ENCODE peak calls at places on chromosomes 7 and 10, in nine cellular contexts. O, I, K, T, H, P, S, E and W are unnamed samples.

GRCh38 chr7:23276381-23276780 is 22.8 kb upstream of the MALSU1 start:
- DNase-seq in S (no peak), T (no peak), K (no peak), P (no peak), O (no peak), E (no peak), I (no peak), H (no peak), W (no peak)

GRCh38 chr7:138979988-138980574 is 1.1 kb downstream of the KIAA1549 start:
- DNase-seq in S (peak), K (no peak), P (no peak), H (no peak), O (no peak), I (no peak), T (no peak), E (no peak), W (no peak)

GRCh38 chr7:101696-102376 is 90.5 kb upstream of the FAM20C start:
- DNase-seq in I (peak), P (peak), K (no peak), S (no peak), E (peak), O (no peak), T (no peak), H (peak), W (no peak)

GRCh38 chr10:86601956-86602592 is 52.3 kb upstream of the OPN4 start:
- DNase-seq in S (no peak), K (no peak), T (peak), I (no peak), P (no peak), H (no peak), E (no peak), O (no peak), W (no peak)

GRCh38 chr7:150756858-150757257 is 19.6 kb downstream of the GIMAP5 start:
- DNase-seq in T (no peak), K (no peak), E (no peak), P (no peak), I (no peak), H (no peak), S (peak), O (no peak), W (no peak)

GRCh38 chr10:5615263-5615820 is 51.1 kb downstream of the ASB13 start:
- DNase-seq in E (no peak), H (no peak), O (no peak), I (no peak), K (no peak), P (no peak), S (no peak), T (no peak), W (no peak)

GRCh38 chr7:30028749-30029635 is 780 bp downstream of the PLEKHA8 start:
- DNase-seq in O (no peak), E (peak), I (peak), S (peak), H (no peak), T (peak), K (no peak), P (no peak), W (peak)

GRCh38 chr7:98286093-98286525 is 4.6 kb downstream of the BRI3 start:
- DNase-seq in P (peak), T (peak), H (no peak), O (peak), S (no peak), I (peak), E (no peak), K (no peak), W (no peak)

GRCh38 chr7:38675500-38676106 is 44.4 kb upstream of the AMPH start:
- DNase-seq in K (no peak), S (peak), E (no peak), I (no peak), P (no peak), H (no peak), T (no peak), O (no peak), W (no peak)

GRCh38 chr10:58967551-58968418 is 208.7 kb upstream of the PHYHIPL start:
- DNase-seq in O (no peak), K (no peak), P (peak), E (peak), H (no peak), I (no peak), T (no peak), S (peak), W (peak)
- TF ChIP-seq CTCF in O (no peak), K (no peak), P (no peak), E (no peak), H (no peak), I (no peak), T (no peak), S (no peak), W (no peak)

DNA sequence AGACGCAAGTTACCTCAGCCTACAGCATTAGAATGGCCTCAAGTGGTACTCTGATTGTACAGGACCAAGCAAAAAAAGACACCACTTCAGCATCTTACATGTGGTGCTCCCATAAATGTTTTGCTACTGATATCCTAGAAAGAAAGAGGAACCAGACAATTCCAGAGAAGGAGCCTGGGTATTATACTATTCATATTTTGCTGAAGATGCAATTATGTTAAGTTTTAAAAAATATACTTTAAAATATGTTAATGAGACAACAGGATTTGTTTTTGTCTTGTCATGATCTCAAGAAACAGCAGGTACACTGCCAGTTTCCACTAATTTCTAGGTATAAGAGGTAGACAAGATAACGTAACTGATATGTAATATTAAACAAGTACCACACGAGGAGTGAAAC is 92.6 kb downstream of the JMJD1C start:
- DNase-seq in E (no peak), O (no peak), I (no peak), S (no peak), K (no peak), H (no peak), P (no peak), T (no peak), W (no peak)
- H3K4me3 ChIP-seq in E (no peak), O (no peak), I (no peak), S (no peak), K (no peak), H (no peak), P (no peak), T (no peak), W (no peak)

GRCh38 chr10:119352042-119352441 is 144.7 kb downstream of the GRK5 start:
- DNase-seq in O (no peak), S (no peak), I (no peak), K (no peak), H (no peak), E (no peak), P (no peak), T (no peak), W (no peak)
- TF ChIP-seq CTCF in O (no peak), S (no peak), I (no peak), K (no peak), H (no peak), E (no peak), P (no peak), T (no peak), W (peak)

DNA sequence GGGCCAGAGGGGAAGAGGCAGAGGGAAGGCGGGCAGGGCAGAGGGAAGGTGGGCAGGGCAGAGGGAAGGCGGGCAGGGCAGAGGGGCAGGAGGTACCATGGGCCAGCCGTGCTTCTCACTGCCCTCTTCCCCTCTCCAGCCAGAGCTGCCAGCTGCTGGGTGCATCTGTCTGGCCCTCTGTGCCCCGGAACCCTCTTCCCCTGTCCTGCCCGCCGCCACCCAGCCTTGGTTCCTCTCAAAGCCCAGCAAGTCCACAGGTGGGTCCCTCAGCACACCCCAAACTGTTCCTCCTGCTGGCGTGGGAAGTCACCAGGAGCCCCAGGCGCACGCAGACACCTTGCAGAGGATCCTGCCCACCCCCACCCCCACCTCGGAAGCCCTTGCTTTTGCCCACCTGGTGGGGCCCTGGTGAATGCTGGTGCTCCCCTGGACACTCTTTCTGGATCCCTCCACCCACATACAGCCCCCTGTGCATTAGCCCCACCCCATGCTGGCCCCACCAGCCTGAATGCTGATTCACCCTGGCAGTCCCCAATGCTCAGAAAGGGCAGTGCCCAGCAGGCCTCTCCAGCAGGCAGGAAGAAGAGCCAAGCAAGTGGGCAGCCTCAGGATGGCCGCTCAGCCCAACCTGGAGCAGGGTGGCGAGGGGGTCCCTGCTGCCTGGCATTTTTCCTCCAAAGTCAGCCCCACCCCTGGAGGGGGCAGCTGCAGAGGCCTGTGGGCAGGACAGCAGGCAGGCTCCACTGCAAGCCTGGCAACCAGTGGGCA is 1.9 kb upstream of the PWWP2B start:
- DNase-seq in T (no peak), K (no peak), E (no peak), H (no peak), S (no peak), I (no peak), O (no peak), P (no peak), W (no peak)
- H3K4me3 ChIP-seq in T (no peak), K (no peak), E (peak), H (peak), S (no peak), I (no peak), O (peak), P (peak), W (no peak)

GRCh38 chr7:144786079-144786478 is 49.8 kb downstream of the TPK1 start:
- DNase-seq in K (no peak), S (no peak), P (no peak), H (no peak), E (no peak), O (no peak), I (no peak), T (no peak), W (no peak)

GRCh38 chr7:144787127-144787526 is 48.7 kb downstream of the TPK1 start:
- DNase-seq in K (no peak), T (no peak), O (no peak), I (no peak), S (peak), E (no peak), P (no peak), H (no peak), W (peak)

GRCh38 chr7:144785491-144785890 is 50.4 kb downstream of the TPK1 start:
- DNase-seq in S (no peak), P (no peak), E (no peak), T (no peak), H (no peak), O (no peak), K (no peak), I (no peak), W (no peak)

GRCh38 chr7:144784943-144785342 is 50.9 kb downstream of the TPK1 start:
- DNase-seq in H (no peak), E (no peak), I (no peak), P (no peak), S (no peak), O (no peak), K (no peak), T (peak), W (no peak)

GRCh38 chr7:144786522-144786921 is 49.3 kb downstream of the TPK1 start:
- DNase-seq in P (no peak), K (no peak), O (no peak), H (no peak), I (no peak), S (peak), E (no peak), T (no peak), W (no peak)
- TF ChIP-seq CTCF in P (no peak), K (no peak), O (no peak), H (no peak), I (no peak), S (peak), E (no peak), T (no peak), W (peak)

DNA sequence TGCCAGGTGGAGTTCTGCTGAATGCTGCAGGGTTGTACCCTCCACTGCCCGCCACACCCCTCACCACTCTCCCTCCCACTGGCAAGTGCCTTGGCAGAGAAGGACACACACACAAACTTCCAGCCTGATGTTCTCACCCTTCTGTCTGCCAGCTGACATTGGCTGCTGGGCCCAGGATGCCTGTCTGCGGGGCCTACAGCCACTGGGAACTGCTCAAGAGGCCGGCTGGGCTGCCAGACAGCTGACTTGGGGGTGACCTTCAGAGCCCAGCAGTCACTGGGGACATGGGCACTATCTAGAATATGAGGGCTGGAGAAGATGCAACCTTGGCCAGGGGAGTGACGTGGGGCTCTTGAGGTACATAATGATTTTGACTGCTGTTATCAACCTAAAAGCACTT is 157.1 kb downstream of the SH3PXD2A start:
- DNase-seq in E (no peak), I (no peak), S (no peak), K (no peak), H (no peak), T (no peak), O (no peak), P (no peak), W (no peak)
- H3K4me3 ChIP-seq in E (no peak), I (no peak), S (no peak), K (no peak), H (no peak), T (no peak), O (no peak), P (no peak), W (no peak)

GRCh38 chr10:71952745-71953144 is 11.4 kb upstream of the CHST3 start:
- DNase-seq in E (no peak), P (no peak), O (no peak), S (no peak), K (no peak), T (no peak), I (no peak), H (no peak), W (no peak)

GRCh38 chr10:71962915-71963314 is 1.3 kb upstream of the CHST3 start:
- DNase-seq in P (no peak), T (no peak), H (no peak), O (no peak), E (no peak), I (no peak), K (no peak), S (peak), W (no peak)

GRCh38 chr10:71961831-71962230 is 2.4 kb upstream of the CHST3 start:
- DNase-seq in P (no peak), K (no peak), I (no peak), H (no peak), O (no peak), E (no peak), S (no peak), T (no peak), W (no peak)

GRCh38 chr10:71959526-71959925 is 4.7 kb upstream of the CHST3 start:
- DNase-seq in O (no peak), S (no peak), I (no peak), P (no peak), H (no peak), K (no peak), T (no peak), E (no peak), W (no peak)

GRCh38 chr10:71957546-71958275 is 6.5 kb upstream of the CHST3 start:
- DNase-seq in K (no peak), T (no peak), P (no peak), O (no peak), E (no peak), H (no peak), S (no peak), I (no peak), W (no peak)
- TF ChIP-seq CTCF in K (no peak), T (no peak), P (no peak), O (no peak), E (no peak), H (no peak), S (peak), I (peak), W (no peak)

GRCh38 chr10:102408728-102409603 is 9.6 kb downstream of the PSD start:
- DNase-seq in H (no peak), S (peak), K (peak), I (no peak), O (peak), E (no peak), T (no peak), P (no peak), W (no peak)

GRCh38 chr10:102407641-102407943 is 11.0 kb downstream of the PSD start:
- DNase-seq in H (no peak), S (no peak), T (no peak), I (no peak), P (no peak), O (no peak), K (no peak), E (no peak), W (no peak)

GRCh38 chr10:102410427-102411073 is 8.0 kb downstream of the PSD start:
- DNase-seq in S (peak), T (no peak), E (no peak), O (peak), P (no peak), H (no peak), K (no peak), I (no peak), W (no peak)

GRCh38 chr10:102409604-102410426 is 8.8 kb downstream of the PSD start:
- DNase-seq in P (no peak), E (no peak), I (no peak), K (no peak), S (peak), O (peak), T (no peak), H (no peak), W (no peak)

DNA sequence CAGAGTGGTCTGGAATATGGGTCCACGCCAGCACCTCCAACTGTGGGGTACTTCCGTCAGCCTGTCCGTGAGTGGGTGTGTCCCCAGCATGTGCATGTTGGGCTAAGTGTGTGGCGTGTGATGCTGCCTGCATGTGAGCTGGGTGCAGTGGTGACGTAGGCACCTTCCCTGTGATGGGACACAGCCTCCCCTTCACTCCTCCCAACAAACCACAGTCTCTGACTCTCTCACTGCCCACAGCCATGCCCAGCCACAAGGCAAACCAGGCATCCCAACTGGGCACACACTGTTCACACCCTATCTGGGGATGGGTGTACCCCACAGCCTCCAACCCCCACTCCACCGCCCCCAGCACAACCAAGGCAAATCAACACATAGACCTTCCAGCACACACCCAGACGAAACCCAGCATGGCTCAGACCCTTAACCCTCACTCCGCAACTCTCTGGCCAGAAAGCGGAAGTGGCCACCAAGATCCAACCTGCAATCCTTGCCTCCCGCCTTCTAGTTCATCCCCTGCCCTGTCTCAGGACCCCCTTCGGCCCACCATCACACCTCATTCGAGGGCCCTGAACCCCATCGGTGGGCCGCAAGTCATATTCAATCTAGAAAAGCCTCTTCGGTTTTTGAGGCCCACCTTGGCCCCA is 10.4 kb downstream of the PSD start:
- DNase-seq in O (peak), K (no peak), I (no peak), P (no peak), T (no peak), H (no peak), S (no peak), E (no peak), W (no peak)
- H3K4me3 ChIP-seq in O (peak), K (no peak), I (peak), P (peak), T (peak), H (peak), S (peak), E (peak), W (no peak)

GRCh38 chr7:18693401-18693800 is 197.9 kb downstream of the HDAC9 start:
- DNase-seq in S (peak), H (peak), T (no peak), K (no peak), E (no peak), O (peak), P (no peak), I (peak), W (peak)
- TF ChIP-seq CTCF in S (peak), H (peak), T (no peak), K (no peak), E (peak), O (peak), P (no peak), I (peak), W (peak)

GRCh38 chr10:125148576-125148975 is 11.8 kb downstream of the CTBP2 start:
- DNase-seq in E (no peak), O (no peak), H (no peak), T (no peak), P (no peak), S (no peak), I (no peak), K (no peak), W (no peak)
- H3K4me3 ChIP-seq in E (no peak), O (no peak), H (no peak), T (no peak), P (no peak), S (no peak), I (no peak), K (no peak), W (no peak)